ENCODE peak calls at places on chromosomes 1 and 21, in nine cellular contexts. E is psoas muscle, Q is RWPE2, W is foreskin keratinocyte, R is tibial artery, X is cardiac muscle cell, K is AG10803, P is suprapubic skin, S is RWPE1. F is an unnamed sample.

GRCh38 chr1:42482635-42483153 is 19.6 kb downstream of the CCDC30 start:
- DNase-seq in X (no peak), P (no peak), W (no peak), E (no peak), K (no peak), S (no peak), R (no peak), Q (no peak), F (no peak)

GRCh38 chr1:33182452-33182851 is 609 bp upstream of the TRIM62 start:
- DNase-seq in W (no peak), K (peak), X (peak), R (no peak), S (no peak), Q (no peak), P (peak), E (peak), F (no peak)

GRCh38 chr21:35511298-35512162 is 462.4 kb upstream of the RUNX1 start:
- DNase-seq in R (no peak), P (no peak), W (peak), S (peak), E (no peak), K (peak), X (peak), Q (no peak), F (peak)

GRCh38 chr1:216888721-216889120 is 165.5 kb upstream of the ESRRG start:
- DNase-seq in E (no peak), Q (no peak), K (no peak), R (no peak), X (no peak), P (no peak), S (no peak), W (no peak), F (no peak)

GRCh38 chr21:27448960-27449359 is 482.1 kb upstream of the ADAMTS5 start:
- DNase-seq in X (no peak), R (no peak), E (no peak), W (no peak), P (no peak), K (no peak), S (no peak), Q (no peak), F (no peak)

GRCh38 chr1:52635321-52636089 is 2.5 kb downstream of the SHISAL2A start:
- DNase-seq in K (no peak), W (peak), S (no peak), X (no peak), P (no peak), Q (no peak), E (no peak), R (no peak), F (peak)

GRCh38 chr1:213666113-213666512 is 321.7 kb upstream of the PROX1 start:
- DNase-seq in W (no peak), K (no peak), X (no peak), E (no peak), R (no peak), Q (no peak), S (no peak), P (no peak), F (no peak)

GRCh38 chr1:24082372-24082771 is 29.6 kb downstream of the MYOM3 start:
- DNase-seq in E (no peak), Q (no peak), W (no peak), P (no peak), R (no peak), S (no peak), X (no peak), K (no peak), F (no peak)

GRCh38 chr1:177783052-177783451 is 186.8 kb downstream of the SEC16B start:
- DNase-seq in Q (no peak), R (no peak), W (no peak), K (no peak), E (no peak), S (no peak), P (no peak), X (no peak), F (peak)

GRCh38 chr1:99963041-99963795 is 6.6 kb upstream of the SLC35A3 start:
- DNase-seq in W (peak), S (peak), P (no peak), E (no peak), K (peak), X (peak), R (no peak), Q (no peak), F (no peak)

GRCh38 chr1:99964806-99965205 is 5.0 kb upstream of the SLC35A3 start:
- DNase-seq in X (no peak), P (no peak), R (no peak), W (no peak), S (no peak), K (no peak), E (no peak), Q (no peak), F (no peak)

GRCh38 chr1:99969260-99969728 is 502 bp upstream of the SLC35A3 start:
- DNase-seq in S (peak), R (no peak), K (no peak), E (no peak), P (no peak), Q (no peak), X (no peak), W (peak), F (no peak)

GRCh38 chr1:99968214-99968613 is 1.6 kb upstream of the SLC35A3 start:
- DNase-seq in E (no peak), X (no peak), W (no peak), P (no peak), Q (no peak), K (no peak), R (no peak), S (no peak), F (no peak)

GRCh38 chr1:99965646-99966375 is 4.0 kb upstream of the SLC35A3 start:
- DNase-seq in K (no peak), W (peak), R (no peak), S (peak), E (no peak), Q (no peak), X (no peak), P (no peak), F (no peak)
- TF ChIP-seq CTCF in K (no peak), W (no peak), R (no peak), S (no peak), E (no peak), Q (no peak), X (no peak), P (no peak), F (no peak)

GRCh38 chr1:34975312-34975711 is 9.8 kb downstream of the TMEM35B start:
- DNase-seq in S (no peak), Q (no peak), K (peak), P (no peak), R (no peak), E (no peak), W (no peak), X (no peak), F (no peak)
- TF ChIP-seq CTCF in S (no peak), Q (no peak), K (no peak), P (no peak), R (no peak), E (no peak), W (no peak), X (no peak), F (no peak)

DNA sequence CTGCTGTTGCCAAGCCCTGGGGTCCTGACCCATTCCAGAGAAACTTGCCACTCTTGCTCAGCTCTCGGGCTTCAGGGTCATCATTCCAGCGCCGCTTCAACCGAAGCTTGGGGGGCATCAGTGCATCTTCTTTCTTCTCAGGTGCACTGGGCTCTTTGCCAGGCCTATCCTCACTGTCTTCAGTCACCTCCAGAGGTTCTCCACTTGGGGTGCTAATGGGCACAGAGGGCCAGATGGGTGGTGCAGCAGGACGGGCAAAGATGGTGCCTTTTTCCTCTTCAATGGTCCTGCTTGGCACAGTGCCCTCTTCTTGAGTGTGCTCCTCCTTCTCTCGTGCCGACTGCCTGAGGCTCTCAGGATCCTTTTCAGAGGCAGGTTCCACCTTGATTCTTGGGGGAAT is 13.3 kb downstream of the ETV3 start:
- DNase-seq in X (no peak), S (no peak), K (no peak), E (no peak), P (no peak), R (no peak), W (no peak), Q (no peak), F (peak)
- TF ChIP-seq CTCF in X (no peak), S (no peak), K (no peak), E (no peak), P (no peak), R (no peak), W (peak), Q (no peak), F (no peak)

DNA sequence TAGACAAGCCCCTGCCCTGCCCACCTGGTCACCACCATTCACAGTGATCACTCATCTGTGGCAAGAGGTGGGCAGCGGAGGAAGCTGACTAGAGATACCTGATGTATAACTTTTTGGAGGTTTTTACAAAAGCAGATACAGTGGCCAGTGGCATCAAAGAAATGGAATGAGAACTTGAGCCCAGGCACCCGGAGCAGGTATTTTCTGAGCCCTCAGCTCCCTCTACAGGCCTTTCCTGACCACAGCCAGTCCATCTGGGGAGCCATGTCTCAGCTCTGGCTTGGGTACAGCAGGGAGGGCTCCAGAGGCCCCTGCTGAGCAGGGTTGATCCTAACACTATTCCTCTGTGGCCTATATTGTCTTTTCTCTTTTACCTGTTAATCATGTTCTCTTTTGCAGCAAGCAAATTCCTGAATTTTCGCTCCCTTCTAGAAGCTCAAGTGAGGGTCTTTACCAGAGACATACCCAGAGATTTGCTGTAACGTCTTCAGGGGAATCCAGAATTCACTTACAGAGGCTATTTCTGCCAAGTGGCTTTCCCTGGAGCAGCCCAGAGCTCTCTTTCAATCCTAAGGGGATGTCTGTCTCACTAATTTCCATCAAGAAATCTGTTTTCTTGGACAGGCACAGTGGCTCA is 27.3 kb downstream of the GPR157 start:
- DNase-seq in Q (no peak), X (peak), S (peak), R (no peak), K (peak), W (peak), P (no peak), E (peak), F (peak)
- TF ChIP-seq CTCF in Q (peak), X (peak), S (peak), R (peak), K (peak), W (peak), P (peak), E (peak), F (peak)

GRCh38 chr1:119885903-119886783 is 10.2 kb downstream of the ADAM30 start:
- DNase-seq in K (peak), W (peak), R (peak), E (no peak), X (peak), P (no peak), S (peak), Q (no peak), F (peak)
- TF ChIP-seq CTCF in K (peak), W (peak), R (peak), E (peak), X (peak), P (peak), S (peak), Q (peak), F (peak)

DNA sequence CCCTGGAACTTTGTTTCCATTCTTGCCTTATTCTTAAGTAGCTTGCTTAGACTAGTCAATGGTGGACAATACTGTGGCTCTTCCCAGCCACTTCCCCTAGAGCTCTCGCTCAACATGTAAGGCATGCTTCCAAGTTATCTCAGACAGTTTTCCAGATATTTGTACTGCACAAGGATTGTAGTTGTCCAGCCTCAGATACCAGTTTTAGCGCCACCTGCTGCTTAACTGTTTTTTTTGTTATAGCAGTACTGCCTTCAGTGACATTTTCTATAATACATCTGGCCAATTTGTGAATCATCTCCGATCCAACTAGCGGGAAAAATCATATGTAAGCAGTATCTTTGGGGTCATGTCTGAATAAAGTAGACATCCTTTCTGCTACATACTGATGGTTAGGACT is 346.7 kb upstream of the ADGRL4 start:
- DNase-seq in Q (no peak), K (peak), R (no peak), E (no peak), P (no peak), W (peak), S (peak), X (peak), F (peak)
- TF ChIP-seq CTCF in Q (peak), K (peak), R (peak), E (peak), P (no peak), W (peak), S (peak), X (peak), F (peak)

DNA sequence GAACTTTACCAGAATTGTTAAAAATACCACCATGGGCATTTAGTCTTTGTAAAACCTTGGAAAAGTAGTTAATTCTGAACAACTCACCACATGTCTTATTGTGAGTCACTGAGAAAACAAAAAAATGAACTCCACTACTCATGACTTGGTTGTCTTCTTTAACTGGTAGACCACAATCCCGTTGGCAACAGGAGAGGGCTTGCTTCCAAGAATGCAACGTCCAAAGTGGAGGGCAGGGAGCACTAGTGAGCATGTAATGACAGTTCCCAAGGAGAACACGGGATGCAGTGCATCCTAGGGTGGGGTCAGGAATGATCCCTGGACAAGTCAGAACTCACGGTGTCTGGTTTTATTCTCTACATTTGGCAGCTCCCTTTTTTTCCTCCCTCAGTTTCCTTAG is 15.2 kb upstream of the HMCN1 start:
- DNase-seq in X (peak), S (peak), K (peak), W (peak), E (no peak), Q (peak), P (no peak), R (peak), F (peak)
- TF ChIP-seq CTCF in X (peak), S (peak), K (peak), W (peak), E (no peak), Q (peak), P (no peak), R (no peak), F (no peak)

GRCh38 chr1:111907321-111907720 is 82.1 kb downstream of the KCND3 start:
- DNase-seq in S (no peak), K (no peak), Q (no peak), P (no peak), W (no peak), X (no peak), R (no peak), E (no peak), F (no peak)
- TF ChIP-seq CTCF in S (no peak), K (no peak), Q (no peak), P (no peak), W (no peak), X (no peak), R (no peak), E (no peak), F (no peak)

DNA sequence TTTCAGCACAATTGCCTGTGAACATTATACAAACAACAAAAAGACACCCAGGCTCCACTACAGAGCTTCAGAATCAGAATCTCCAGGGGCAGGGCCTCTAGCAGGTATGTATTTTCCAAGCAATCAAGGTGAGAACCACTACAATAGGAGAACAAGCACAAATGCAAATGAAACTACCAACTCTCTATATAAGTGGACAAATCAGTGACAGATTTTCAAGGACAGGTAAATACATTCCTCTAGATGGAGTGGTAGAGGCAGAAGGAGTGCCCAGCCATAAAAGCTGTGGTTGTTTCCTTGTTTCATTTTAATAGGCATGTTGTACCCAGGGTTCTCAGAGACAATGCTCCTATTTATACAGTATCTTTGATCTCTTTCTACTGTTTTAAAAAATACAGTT is 20.1 kb upstream of the CCDC17 start:
- DNase-seq in R (no peak), E (no peak), S (no peak), W (peak), P (no peak), X (no peak), K (no peak), Q (no peak), F (peak)
- TF ChIP-seq CTCF in R (no peak), E (no peak), S (no peak), W (peak), P (no peak), X (no peak), K (no peak), Q (peak), F (no peak)

DNA sequence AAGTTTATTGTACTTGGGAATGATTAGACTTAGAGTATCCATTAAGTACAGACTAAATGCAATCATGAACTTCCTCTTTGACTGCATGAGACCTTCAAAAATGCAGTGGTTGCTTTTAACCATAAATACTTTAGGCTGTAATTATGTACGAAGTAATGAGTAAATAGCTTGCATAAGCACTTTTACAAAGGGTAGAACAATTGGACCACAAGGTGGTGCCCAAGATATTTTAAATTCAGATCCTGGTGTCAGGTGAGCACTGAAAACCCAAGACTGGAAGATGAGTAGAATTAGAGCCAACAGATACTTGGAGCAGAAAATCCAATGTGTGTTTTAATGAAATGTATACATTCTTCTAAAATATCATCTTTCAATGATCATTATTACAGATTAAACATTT is 43.4 kb upstream of the RHOU start:
- DNase-seq in X (peak), Q (no peak), P (no peak), S (peak), K (peak), W (peak), E (no peak), R (no peak), F (peak)
- TF ChIP-seq CTCF in X (peak), Q (peak), P (peak), S (peak), K (peak), W (peak), E (peak), R (peak), F (peak)

F was measured in Calu3.